ENCODE peak calls at places on chromosomes 5 and 9, in nine cellular contexts. One of them, this sample, is unnamed.

GRCh38 chr5:59773286-59773685 is 120.2 kb downstream of the PDE4D start:
- DNase-seq in left ventricle myocardium inferior: no peak
- DNase-seq in activated gamma-delta T cell treated with Interleukin-2 at 50 U/mL for 16 hours: no peak
- DNase-seq in thyroid gland: no peak
- DNase-seq in coronary artery: no peak
- DNase-seq in T-helper 1 cell: no peak
- DNase-seq in suprapubic skin: no peak
- DNase-seq in sigmoid colon: no peak
- DNase-seq in activated CD4-positive, CD25-positive, alpha-beta regulatory T cell treated with anti-CD3 and anti-CD28 coated beads, Interleukin-2, amount 50 U/mL, for 72 hours: no peak
- DNase-seq in this sample: no peak

GRCh38 chr5:82707741-82708140 is 369.5 kb downstream of the TMEM167A start:
- DNase-seq in thyroid gland: no peak
- DNase-seq in coronary artery: no peak
- DNase-seq in left ventricle myocardium inferior: no peak
- DNase-seq in sigmoid colon: no peak
- DNase-seq in T-helper 1 cell: no peak
- DNase-seq in suprapubic skin: no peak
- DNase-seq in activated gamma-delta T cell treated with Interleukin-2 at 50 U/mL for 16 hours: no peak
- DNase-seq in activated CD4-positive, CD25-positive, alpha-beta regulatory T cell treated with anti-CD3 and anti-CD28 coated beads, Interleukin-2, amount 50 U/mL, for 72 hours: no peak
- DNase-seq in this sample: no peak

GRCh38 chr9:93306579-93307091 is 122.7 kb downstream of the WNK2 start:
- DNase-seq in thyroid gland: no peak
- DNase-seq in activated CD4-positive, CD25-positive, alpha-beta regulatory T cell treated with anti-CD3 and anti-CD28 coated beads, Interleukin-2, amount 50 U/mL, for 72 hours: no peak
- DNase-seq in coronary artery: peak; percentile 53
- DNase-seq in T-helper 1 cell: no peak
- DNase-seq in sigmoid colon: peak; percentile 36
- DNase-seq in left ventricle myocardium inferior: no peak
- DNase-seq in suprapubic skin: no peak
- DNase-seq in activated gamma-delta T cell treated with Interleukin-2 at 50 U/mL for 16 hours: no peak
- DNase-seq in this sample: no peak

GRCh38 chr5:83583859-83584258 is 112.3 kb downstream of the VCAN start:
- DNase-seq in left ventricle myocardium inferior: no peak
- DNase-seq in suprapubic skin: no peak
- DNase-seq in thyroid gland: no peak
- DNase-seq in sigmoid colon: no peak
- DNase-seq in T-helper 1 cell: no peak
- DNase-seq in activated CD4-positive, CD25-positive, alpha-beta regulatory T cell treated with anti-CD3 and anti-CD28 coated beads, Interleukin-2, amount 50 U/mL, for 72 hours: no peak
- DNase-seq in coronary artery: no peak
- DNase-seq in activated gamma-delta T cell treated with Interleukin-2 at 50 U/mL for 16 hours: no peak
- DNase-seq in this sample: no peak

GRCh38 chr5:178651046-178651810 is 24.4 kb upstream of the CLK4 start:
- DNase-seq in T-helper 1 cell: no peak
- DNase-seq in left ventricle myocardium inferior: no peak
- DNase-seq in suprapubic skin: no peak
- DNase-seq in thyroid gland: no peak
- DNase-seq in activated CD4-positive, CD25-positive, alpha-beta regulatory T cell treated with anti-CD3 and anti-CD28 coated beads, Interleukin-2, amount 50 U/mL, for 72 hours: no peak
- DNase-seq in coronary artery: no peak
- DNase-seq in sigmoid colon: no peak
- DNase-seq in activated gamma-delta T cell treated with Interleukin-2 at 50 U/mL for 16 hours: no peak
- DNase-seq in this sample: no peak

GRCh38 chr9:37990404-37991015 is 78.5 kb downstream of the SHB start:
- DNase-seq in activated CD4-positive, CD25-positive, alpha-beta regulatory T cell treated with anti-CD3 and anti-CD28 coated beads, Interleukin-2, amount 50 U/mL, for 72 hours: no peak
- DNase-seq in suprapubic skin: no peak
- DNase-seq in left ventricle myocardium inferior: no peak
- DNase-seq in activated gamma-delta T cell treated with Interleukin-2 at 50 U/mL for 16 hours: no peak
- DNase-seq in thyroid gland: no peak
- DNase-seq in sigmoid colon: no peak
- DNase-seq in T-helper 1 cell: no peak
- DNase-seq in coronary artery: no peak
- DNase-seq in this sample: no peak

GRCh38 chr9:112752334-112753110 is 2.0 kb downstream of the SNX30 start:
- DNase-seq in thyroid gland: no peak
- DNase-seq in T-helper 1 cell: no peak
- DNase-seq in coronary artery: no peak
- DNase-seq in sigmoid colon: no peak
- DNase-seq in activated gamma-delta T cell treated with Interleukin-2 at 50 U/mL for 16 hours: no peak
- DNase-seq in activated CD4-positive, CD25-positive, alpha-beta regulatory T cell treated with anti-CD3 and anti-CD28 coated beads, Interleukin-2, amount 50 U/mL, for 72 hours: no peak
- DNase-seq in left ventricle myocardium inferior: no peak
- DNase-seq in suprapubic skin: no peak
- DNase-seq in this sample: no peak

GRCh38 chr9:129547063-129547462 is 73.8 kb downstream of the C9orf50 start:
- DNase-seq in suprapubic skin: no peak
- DNase-seq in activated CD4-positive, CD25-positive, alpha-beta regulatory T cell treated with anti-CD3 and anti-CD28 coated beads, Interleukin-2, amount 50 U/mL, for 72 hours: no peak
- DNase-seq in left ventricle myocardium inferior: no peak
- DNase-seq in sigmoid colon: peak; percentile 38
- DNase-seq in T-helper 1 cell: no peak
- DNase-seq in coronary artery: no peak
- DNase-seq in thyroid gland: no peak
- DNase-seq in activated gamma-delta T cell treated with Interleukin-2 at 50 U/mL for 16 hours: no peak
- DNase-seq in this sample: no peak

GRCh38 chr5:109394806-109395205 is 15.0 kb downstream of the PJA2 start:
- DNase-seq in T-helper 1 cell: no peak
- DNase-seq in activated gamma-delta T cell treated with Interleukin-2 at 50 U/mL for 16 hours: no peak
- DNase-seq in coronary artery: no peak
- DNase-seq in thyroid gland: no peak
- DNase-seq in sigmoid colon: no peak
- DNase-seq in left ventricle myocardium inferior: no peak
- DNase-seq in activated CD4-positive, CD25-positive, alpha-beta regulatory T cell treated with anti-CD3 and anti-CD28 coated beads, Interleukin-2, amount 50 U/mL, for 72 hours: no peak
- DNase-seq in suprapubic skin: no peak
- DNase-seq in this sample: no peak

GRCh38 chr5:139637438-139638089 is 10.6 kb upstream of the CXXC5 start:
- DNase-seq in suprapubic skin: peak; percentile 92
- DNase-seq in sigmoid colon: peak; percentile 95
- DNase-seq in T-helper 1 cell: no peak
- DNase-seq in activated gamma-delta T cell treated with Interleukin-2 at 50 U/mL for 16 hours: peak; percentile 59
- DNase-seq in left ventricle myocardium inferior: peak; percentile 89
- DNase-seq in coronary artery: peak; percentile 93
- DNase-seq in thyroid gland: peak; percentile 83
- DNase-seq in activated CD4-positive, CD25-positive, alpha-beta regulatory T cell treated with anti-CD3 and anti-CD28 coated beads, Interleukin-2, amount 50 U/mL, for 72 hours: no peak
- DNase-seq in this sample: peak; percentile 69

GRCh38 chr5:98929982-98930355 is 1.2 kb upstream of the CHD1 start:
- DNase-seq in left ventricle myocardium inferior: no peak
- DNase-seq in sigmoid colon: no peak
- DNase-seq in thyroid gland: peak; percentile 21
- DNase-seq in suprapubic skin: no peak
- DNase-seq in activated gamma-delta T cell treated with Interleukin-2 at 50 U/mL for 16 hours: no peak
- DNase-seq in T-helper 1 cell: no peak
- DNase-seq in coronary artery: no peak
- DNase-seq in activated CD4-positive, CD25-positive, alpha-beta regulatory T cell treated with anti-CD3 and anti-CD28 coated beads, Interleukin-2, amount 50 U/mL, for 72 hours: no peak
- DNase-seq in this sample: no peak

GRCh38 chr5:32369542-32370155 is 56.9 kb upstream of the MTMR12 start:
- DNase-seq in coronary artery: no peak
- DNase-seq in activated gamma-delta T cell treated with Interleukin-2 at 50 U/mL for 16 hours: no peak
- DNase-seq in suprapubic skin: no peak
- DNase-seq in T-helper 1 cell: no peak
- DNase-seq in sigmoid colon: no peak
- DNase-seq in activated CD4-positive, CD25-positive, alpha-beta regulatory T cell treated with anti-CD3 and anti-CD28 coated beads, Interleukin-2, amount 50 U/mL, for 72 hours: no peak
- DNase-seq in left ventricle myocardium inferior: no peak
- DNase-seq in thyroid gland: no peak
- DNase-seq in this sample: no peak

GRCh38 chr5:145499483-145499882 is 335.7 kb downstream of the PRELID2 start:
- DNase-seq in T-helper 1 cell: no peak
- DNase-seq in suprapubic skin: no peak
- DNase-seq in sigmoid colon: no peak
- DNase-seq in left ventricle myocardium inferior: no peak
- DNase-seq in activated CD4-positive, CD25-positive, alpha-beta regulatory T cell treated with anti-CD3 and anti-CD28 coated beads, Interleukin-2, amount 50 U/mL, for 72 hours: no peak
- DNase-seq in coronary artery: no peak
- DNase-seq in activated gamma-delta T cell treated with Interleukin-2 at 50 U/mL for 16 hours: no peak
- DNase-seq in thyroid gland: no peak
- DNase-seq in this sample: no peak

GRCh38 chr5:82595083-82595482 is 316.9 kb upstream of the RPS23 start:
- DNase-seq in activated gamma-delta T cell treated with Interleukin-2 at 50 U/mL for 16 hours: no peak
- DNase-seq in thyroid gland: no peak
- DNase-seq in sigmoid colon: no peak
- DNase-seq in T-helper 1 cell: no peak
- DNase-seq in left ventricle myocardium inferior: no peak
- DNase-seq in coronary artery: no peak
- DNase-seq in suprapubic skin: no peak
- DNase-seq in activated CD4-positive, CD25-positive, alpha-beta regulatory T cell treated with anti-CD3 and anti-CD28 coated beads, Interleukin-2, amount 50 U/mL, for 72 hours: no peak
- DNase-seq in this sample: no peak

GRCh38 chr5:134545070-134545868 is 19.8 kb downstream of the JADE2 start:
- DNase-seq in T-helper 1 cell: peak; percentile 35
- DNase-seq in left ventricle myocardium inferior: peak; percentile 79
- DNase-seq in activated CD4-positive, CD25-positive, alpha-beta regulatory T cell treated with anti-CD3 and anti-CD28 coated beads, Interleukin-2, amount 50 U/mL, for 72 hours: no peak
- DNase-seq in activated gamma-delta T cell treated with Interleukin-2 at 50 U/mL for 16 hours: no peak
- DNase-seq in sigmoid colon: peak; percentile 94
- DNase-seq in suprapubic skin: no peak
- DNase-seq in coronary artery: peak; percentile 92
- DNase-seq in thyroid gland: peak; percentile 22
- DNase-seq in this sample: peak; percentile 43

GRCh38 chr9:7008411-7008810 is 250.6 kb downstream of the KDM4C start:
- DNase-seq in activated gamma-delta T cell treated with Interleukin-2 at 50 U/mL for 16 hours: no peak
- DNase-seq in sigmoid colon: no peak
- DNase-seq in thyroid gland: no peak
- DNase-seq in left ventricle myocardium inferior: no peak
- DNase-seq in coronary artery: no peak
- DNase-seq in activated CD4-positive, CD25-positive, alpha-beta regulatory T cell treated with anti-CD3 and anti-CD28 coated beads, Interleukin-2, amount 50 U/mL, for 72 hours: no peak
- DNase-seq in suprapubic skin: no peak
- DNase-seq in T-helper 1 cell: no peak
- DNase-seq in this sample: no peak

This sample was measured in CD8-positive, alpha-beta memory T cell.